ENCODE peak calls at places on chromosome 13, in five cellular contexts. F is GM12878, I is tibial artery, D is heart left ventricle, B is adrenal gland. V is an unnamed sample.

GRCh38 chr13:73189766-73190165 is 131.0 kb downstream of the KLF5 start:
- DNase-seq in B (no peak), F (no peak), I (no peak), D (no peak), V (no peak)

GRCh38 chr13:73556902-73557301 is 498.1 kb downstream of the KLF5 start:
- DNase-seq in I (no peak), F (no peak), B (no peak), D (no peak), V (no peak)

GRCh38 chr13:27375686-27376326 is 48.6 kb upstream of the GTF3A start:
- DNase-seq in F (no peak), I (peak; percentile 69), D (peak; percentile 38), B (peak; percentile 53), V (peak; percentile 48)

GRCh38 chr13:67273001-67273400 is 42.9 kb upstream of the PCDH9 start:
- DNase-seq in F (no peak), B (no peak), I (no peak), D (no peak), V (no peak)

GRCh38 chr13:64180756-64181155 is 2765.1 kb upstream of the PCDH20 start:
- DNase-seq in B (no peak), F (no peak), I (no peak), D (no peak), V (no peak)

GRCh38 chr13:31947506-31947905 is 84.1 kb upstream of the FRY start:
- DNase-seq in D (no peak), I (no peak), F (no peak), B (no peak), V (no peak)

GRCh38 chr13:51800456-51800855 is 3.5 kb downstream of the DHRS12 start:
- DNase-seq in B (no peak), D (no peak), I (peak; percentile 83), F (no peak), V (no peak)

GRCh38 chr13:27170521-27171243 is 929 bp downstream of the USP12 start:
- DNase-seq in F (no peak), D (peak; percentile 49), I (no peak), B (peak; percentile 31), V (peak; percentile 43)

GRCh38 chr13:50550151-50550550 is 293.3 kb downstream of the DLEU7 start:
- DNase-seq in I (no peak), B (no peak), F (no peak), D (no peak), V (no peak)

GRCh38 chr13:34401741-34402140 is 540.3 kb upstream of the NBEA start:
- DNase-seq in F (no peak), I (no peak), B (no peak), D (no peak), V (no peak)

GRCh38 chr13:51542358-51542972 is 41.8 kb upstream of the WDFY2 start:
- DNase-seq in F (no peak), I (no peak), D (no peak), B (no peak), V (no peak)

GRCh38 chr13:38566526-38566925 is 120.4 kb upstream of the FREM2 start:
- DNase-seq in D (no peak), B (no peak), I (no peak), F (no peak), V (no peak)

GRCh38 chr13:53100394-53101063 is 71.9 kb downstream of the OLFM4 start:
- DNase-seq in D (no peak), F (no peak), I (no peak), B (no peak), V (no peak)
- H3K36me3 ChIP-seq in D (no peaks in the 10 kb centered on the region), F (no peaks in the 10 kb centered on the region), I (no peaks in the 10 kb centered on the region), B (no peaks in the 10 kb centered on the region), V (no peaks in the 10 kb centered on the region)

GRCh38 chr13:29907670-29908069 is 57.3 kb upstream of the UBL3 start:
- DNase-seq in B (no peak), F (no peak), D (no peak), I (no peak), V (no peak)

GRCh38 chr13:29903524-29903923 is 53.1 kb upstream of the UBL3 start:
- DNase-seq in F (no peak), I (no peak), D (no peak), B (no peak), V (no peak)

GRCh38 chr13:29908411-29908810 is 58.0 kb upstream of the UBL3 start:
- DNase-seq in I (no peak), B (no peak), F (no peak), D (no peak), V (no peak)

GRCh38 chr13:29906432-29907011 is 56.1 kb upstream of the UBL3 start:
- DNase-seq in B (no peak), I (no peak), F (no peak), D (no peak), V (no peak)

GRCh38 chr13:29905845-29906244 is 55.4 kb upstream of the UBL3 start:
- DNase-seq in I (no peak), D (no peak), B (peak; percentile 18), F (no peak), V (peak; percentile 67)
- H3K36me3 ChIP-seq in I (no peaks in the 10 kb centered on the region), D (no peaks in the 10 kb centered on the region), B (no peaks in the 10 kb centered on the region), F (no peaks in the 10 kb centered on the region), V (no peaks in the 10 kb centered on the region)

GRCh38 chr13:77310161-77310560 is 16.7 kb downstream of the MYCBP2 start:
- DNase-seq in I (no peak), D (no peak), F (no peak), B (no peak), V (no peak)

GRCh38 chr13:77312311-77312710 is 14.6 kb downstream of the MYCBP2 start:
- DNase-seq in I (no peak), F (no peak), B (no peak), D (no peak), V (no peak)

GRCh38 chr13:77309254-77309653 is 17.6 kb downstream of the MYCBP2 start:
- DNase-seq in I (no peak), D (no peak), B (no peak), F (no peak), V (no peak)

GRCh38 chr13:77313923-77314322 is 13.0 kb downstream of the MYCBP2 start:
- DNase-seq in F (no peak), I (no peak), B (no peak), D (no peak), V (no peak)

DNA sequence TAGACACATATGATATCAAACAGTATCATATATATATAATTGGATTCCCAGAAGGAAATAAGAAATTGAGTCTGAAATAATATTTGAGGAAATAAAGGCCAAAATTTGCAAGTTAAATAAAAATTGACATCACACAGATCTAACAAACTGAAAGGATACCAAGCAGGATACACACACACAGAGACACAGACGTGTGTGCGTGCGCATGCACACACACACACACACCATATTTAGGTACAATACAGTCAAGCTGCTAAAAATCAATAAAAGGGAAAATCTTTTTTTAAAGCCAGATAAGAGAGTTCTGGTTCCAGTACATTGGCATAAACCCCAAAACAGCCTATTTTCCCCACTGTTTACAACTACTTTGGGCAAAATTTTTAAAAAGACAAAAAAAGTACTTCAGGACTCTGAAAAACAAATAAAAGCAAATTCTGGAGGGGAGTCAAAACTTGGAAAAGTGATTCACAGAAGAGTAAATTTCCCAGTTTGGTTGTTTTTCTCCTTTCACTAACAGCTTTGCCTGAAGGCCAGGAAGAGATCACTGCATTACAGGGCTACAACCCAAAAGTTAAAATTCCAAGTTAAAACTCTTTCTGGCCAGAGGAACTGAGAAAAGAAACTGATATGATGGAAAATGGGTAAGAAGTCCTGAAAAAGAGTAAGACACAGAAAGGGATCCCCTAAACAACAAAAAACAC is 16.2 kb downstream of the MYCBP2 start:
- DNase-seq in D (no peak), B (no peak), I (no peak), F (no peak), V (no peak)
- H3K36me3 ChIP-seq in D (no peaks in the 10 kb centered on the region), B (no peaks in the 10 kb centered on the region), I (no peaks in the 10 kb centered on the region), F (no peaks in the 10 kb centered on the region), V (no peaks in the 10 kb centered on the region)

GRCh38 chr13:24288870-24289269 is 20.5 kb upstream of the C1QTNF9 start:
- DNase-seq in B (no peak), F (no peak), D (no peak), I (no peak), V (no peak)
- H3K36me3 ChIP-seq in B (no peaks in the 10 kb centered on the region), F (peaks cover 5% of the 10 kb centered on the region), D (peaks cover 16% of the 10 kb centered on the region), I (peaks cover 79% of the 10 kb centered on the region), V (no peaks in the 10 kb centered on the region)

GRCh38 chr13:48260970-48261369 is 28.0 kb downstream of the ITM2B start:
- DNase-seq in D (no peak), B (no peak), F (no peak), I (no peak), V (no peak)

GRCh38 chr13:48258002-48258401 is 25.0 kb downstream of the ITM2B start:
- DNase-seq in I (no peak), D (no peak), B (no peak), F (no peak), V (no peak)

GRCh38 chr13:48255954-48256353 is 22.9 kb downstream of the ITM2B start:
- DNase-seq in D (no peak), F (no peak), I (no peak), B (no peak), V (no peak)

GRCh38 chr13:48255090-48255489 is 22.1 kb downstream of the ITM2B start:
- DNase-seq in I (no peak), B (no peak), D (no peak), F (no peak), V (no peak)

GRCh38 chr13:48258430-48258829 is 25.4 kb downstream of the ITM2B start:
- DNase-seq in B (no peak), D (no peak), F (no peak), I (no peak), V (no peak)
- H3K36me3 ChIP-seq in B (no peaks in the 10 kb centered on the region), D (peaks cover 34% of the 10 kb centered on the region), F (no peaks in the 10 kb centered on the region), I (peaks cover 89% of the 10 kb centered on the region), V (peaks cover 11% of the 10 kb centered on the region)

DNA sequence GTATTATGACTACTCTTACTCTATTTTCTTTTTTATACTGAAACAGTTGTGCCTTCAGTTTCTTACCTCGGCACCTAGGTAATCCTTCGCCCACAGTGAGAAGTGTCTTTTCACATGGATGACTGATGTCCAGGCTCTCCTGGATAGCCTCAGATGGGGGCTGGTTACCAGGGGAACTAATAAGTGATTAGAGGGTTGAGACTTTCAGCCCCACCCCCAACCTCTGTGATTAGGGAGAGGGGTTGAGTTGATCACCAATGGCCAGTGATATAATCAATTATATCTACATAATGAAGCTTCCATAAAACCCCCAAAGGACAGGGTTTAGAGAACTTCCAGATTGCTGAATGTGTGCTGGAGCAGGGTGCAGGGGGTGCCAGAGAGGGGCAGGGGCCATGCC is 43.0 kb upstream of the GPR183 start:
- DNase-seq in F (no peak), B (no peak), I (no peak), D (no peak), V (no peak)
- H3K36me3 ChIP-seq in F (no peaks in the 10 kb centered on the region), B (no peaks in the 10 kb centered on the region), I (peaks cover 16% of the 10 kb centered on the region), D (no peaks in the 10 kb centered on the region), V (peaks cover 56% of the 10 kb centered on the region)

GRCh38 chr13:113252516-113252915 is 43.1 kb downstream of the CUL4A start:
- DNase-seq in I (no peak), D (no peak), F (no peak), B (no peak), V (no peak)
- H3K36me3 ChIP-seq in I (peaks cover 90% of the 10 kb centered on the region), D (peaks cover 11% of the 10 kb centered on the region), F (peaks cover 13% of the 10 kb centered on the region), B (no peaks in the 10 kb centered on the region), V (peaks cover 2% of the 10 kb centered on the region)

GRCh38 chr13:25310891-25311290 is 9.5 kb downstream of the NUP58 start:
- DNase-seq in D (no peak), B (no peak), F (no peak), I (no peak), V (no peak)
- H3K36me3 ChIP-seq in D (peaks cover 14% of the 10 kb centered on the region), B (no peaks in the 10 kb centered on the region), F (peaks cover 4% of the 10 kb centered on the region), I (peaks cover 39% of the 10 kb centered on the region), V (peaks cover 80% of the 10 kb centered on the region)

DNA sequence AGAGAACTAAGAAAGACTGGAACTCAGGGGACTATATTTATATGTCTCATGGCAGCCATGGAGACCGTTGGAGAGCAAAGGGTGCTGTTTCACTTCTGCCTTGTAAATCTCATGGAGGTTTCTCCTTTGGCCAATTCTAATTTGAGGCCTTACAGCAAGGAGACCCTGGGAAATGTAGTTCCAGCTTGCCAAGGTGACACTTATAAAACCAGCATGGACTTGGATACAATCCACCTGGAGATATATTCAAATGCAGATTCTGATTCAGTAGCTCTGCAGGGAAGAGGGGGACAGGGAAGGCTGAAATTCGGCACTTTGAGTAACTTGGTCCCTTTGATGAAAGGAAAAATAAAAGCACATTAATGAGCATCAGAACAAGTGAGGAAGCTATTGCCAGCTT is 90.0 kb downstream of the OXGR1 start:
- DNase-seq in B (no peak), I (no peak), D (no peak), F (no peak), V (no peak)
- H3K36me3 ChIP-seq in B (no peaks in the 10 kb centered on the region), I (no peaks in the 10 kb centered on the region), D (no peaks in the 10 kb centered on the region), F (no peaks in the 10 kb centered on the region), V (no peaks in the 10 kb centered on the region)

V was measured in left lung.